ENCODE peak calls at places on chromosomes 7 and 10, in seven cellular contexts. I is GM12878, H is IMR-90, A is K562, O is A549, T is H1, Z is HCT116. C is an unnamed sample.

GRCh38 chr7:120856621-120857352 is 1.2 kb downstream of the TSPAN12 start:
- DNase-seq in H (peak), Z (peak), O (peak), T (no peak), I (peak), A (peak), C (peak)

GRCh38 chr7:33761440-33762080 is 143.8 kb upstream of the BMPER start:
- DNase-seq in O (no peak), Z (no peak), I (no peak), T (no peak), A (no peak), H (no peak), C (no peak)

GRCh38 chr7:140304071-140304799 is 94.1 kb downstream of the SLC37A3 start:
- DNase-seq in O (peak), Z (no peak), T (no peak), A (peak), I (peak), H (peak), C (peak)

GRCh38 chr7:139942686-139943085 is 113.6 kb downstream of the TBXAS1 start:
- DNase-seq in O (no peak), A (no peak), H (peak), T (no peak), Z (no peak), I (no peak), C (no peak)

GRCh38 chr7:140015471-140015970 is 47.2 kb downstream of the PARP12 start:
- DNase-seq in Z (no peak), O (no peak), A (no peak), T (no peak), H (no peak), I (no peak), C (no peak)

GRCh38 chr7:31075006-31075405 is 22.9 kb downstream of the ADCYAP1R1 start:
- DNase-seq in H (no peak), I (no peak), A (no peak), Z (no peak), T (no peak), O (no peak), C (no peak)

GRCh38 chr10:102409604-102410426 is 8.8 kb downstream of the PSD start:
- DNase-seq in I (no peak), H (no peak), T (no peak), Z (no peak), A (no peak), O (no peak), C (no peak)

GRCh38 chr7:92155108-92155755 is 21.0 kb upstream of the CYP51A1 start:
- DNase-seq in T (no peak), A (no peak), H (no peak), I (no peak), Z (no peak), O (no peak), C (no peak)

GRCh38 chr7:42029405-42029804 is 207.6 kb downstream of the GLI3 start:
- DNase-seq in T (no peak), H (no peak), O (no peak), A (no peak), I (no peak), Z (no peak), C (no peak)

GRCh38 chr10:116126239-116126638 is 146.8 kb downstream of the GFRA1 start:
- DNase-seq in Z (no peak), T (no peak), A (no peak), I (no peak), O (no peak), H (no peak), C (no peak)

GRCh38 chr7:74051629-74052410 is 23.8 kb downstream of the ELN start:
- DNase-seq in H (no peak), A (peak), O (peak), Z (peak), T (no peak), I (no peak), C (peak)

GRCh38 chr10:53440641-53441040 is 668.1 kb upstream of the MBL2 start:
- DNase-seq in A (no peak), Z (no peak), I (no peak), H (no peak), O (no peak), T (no peak), C (no peak)

GRCh38 chr10:126736737-126737136 is 66.2 kb upstream of the C10orf90 start:
- DNase-seq in Z (no peak), T (no peak), H (no peak), O (no peak), A (no peak), I (no peak), C (no peak)

GRCh38 chr7:116687801-116688201 is 15.8 kb downstream of the MET start:
- DNase-seq in H (peak), A (no peak), T (no peak), I (no peak), Z (peak), O (peak), C (peak)

GRCh38 chr10:106661767-106662140 is 502.8 kb downstream of the SORCS1 start:
- DNase-seq in A (no peak), Z (no peak), I (no peak), O (no peak), T (no peak), H (no peak), C (no peak)

GRCh38 chr7:102024769-102025391 is 207.5 kb downstream of the CUX1 start:
- DNase-seq in A (no peak), O (peak), Z (no peak), H (no peak), I (no peak), T (no peak), C (peak)

GRCh38 chr7:94423865-94424264 is 29.2 kb downstream of the COL1A2 start:
- DNase-seq in H (peak), T (no peak), O (peak), A (no peak), Z (no peak), I (no peak), C (no peak)

GRCh38 chr10:93749218-93749799 is 8.4 kb upstream of the LGI1 start:
- DNase-seq in Z (no peak), T (peak), H (no peak), A (no peak), O (no peak), I (no peak), C (no peak)

GRCh38 chr7:36775061-36775631 is 50.9 kb upstream of the AOAH start:
- DNase-seq in I (no peak), H (no peak), A (no peak), Z (no peak), O (no peak), T (no peak), C (no peak)

GRCh38 chr10:113381906-113382562 is 170.8 kb upstream of the HABP2 start:
- DNase-seq in A (no peak), O (no peak), I (no peak), T (no peak), H (peak), Z (no peak), C (no peak)

GRCh38 chr10:14056545-14057332 is 274.0 kb downstream of the FRMD4A start:
- DNase-seq in A (no peak), T (peak), I (no peak), Z (no peak), O (no peak), H (peak), C (no peak)

GRCh38 chr10:96334888-96335526 is 23.8 kb downstream of the OPALIN start:
- DNase-seq in I (no peak), H (peak), O (peak), Z (peak), T (no peak), A (peak), C (peak)

GRCh38 chr10:132536241-132536963 is 1.2 kb upstream of the INPP5A start:
- DNase-seq in A (peak), T (no peak), H (no peak), I (no peak), Z (no peak), O (peak), C (no peak)

GRCh38 chr10:62095341-62096071 is 173.1 kb downstream of the RTKN2 start:
- DNase-seq in Z (no peak), A (no peak), I (no peak), O (peak), T (no peak), H (peak), C (peak)

GRCh38 chr7:1758417-1758858 is 88.4 kb downstream of the ELFN1 start:
- DNase-seq in I (no peak), T (no peak), A (peak), H (peak), O (peak), Z (peak), C (peak)

GRCh38 chr10:95247200-95247880 is 43.5 kb downstream of the PDLIM1 start:
- DNase-seq in Z (no peak), I (no peak), O (no peak), T (no peak), H (peak), A (no peak), C (peak)

GRCh38 chr10:43074409-43074808 is 2.5 kb upstream of the RET start:
- DNase-seq in I (no peak), T (no peak), O (no peak), Z (no peak), A (no peak), H (no peak), C (no peak)

GRCh38 chr7:91344248-91344647 is 80.0 kb downstream of the FZD1 start:
- DNase-seq in H (no peak), O (no peak), A (no peak), Z (no peak), I (no peak), T (no peak), C (no peak)

GRCh38 chr10:13707156-13707881 is 120.6 kb downstream of the PRPF18 start:
- DNase-seq in T (peak), A (peak), O (peak), I (no peak), H (peak), Z (no peak), C (peak)

GRCh38 chr7:1538544-1539345 is 8.2 kb downstream of the MAFK start:
- DNase-seq in A (no peak), T (no peak), Z (no peak), O (peak), I (no peak), H (no peak), C (no peak)

GRCh38 chr7:143892527-143893300 is 9.3 kb downstream of the TCAF1 start:
- DNase-seq in O (peak), Z (peak), I (peak), T (no peak), A (peak), H (peak), C (peak)

GRCh38 chr10:78910021-78910420 is 158.7 kb upstream of the ZMIZ1 start:
- DNase-seq in I (no peak), A (no peak), O (no peak), Z (no peak), H (no peak), T (no peak), C (no peak)

GRCh38 chr7:32059289-32060045 is 10.7 kb downstream of the PDE1C start:
- DNase-seq in H (peak), I (no peak), Z (no peak), A (no peak), O (no peak), T (no peak), C (no peak)

GRCh38 chr10:48526371-48526821 is 78.5 kb downstream of the ARHGAP22 start:
- DNase-seq in A (no peak), O (no peak), T (no peak), I (no peak), Z (no peak), H (peak), C (no peak)

GRCh38 chr7:28161319-28161718 is 19.3 kb downstream of the JAZF1 start:
- DNase-seq in T (no peak), I (no peak), Z (no peak), A (no peak), H (no peak), O (no peak), C (no peak)
- TF ChIP-seq CEBPB in T (no peak), I (no peak), Z (no peak), A (no peak), H (no peak), O (no peak), C (no peak)

GRCh38 chr7:151876112-151876898 is 610 bp downstream of the PRKAG2 start:
- DNase-seq in I (no peak), T (no peak), H (no peak), A (no peak), Z (no peak), O (peak), C (no peak)

GRCh38 chr7:151880688-151881087 is 3.8 kb upstream of the PRKAG2 start:
- DNase-seq in T (no peak), A (no peak), I (no peak), O (no peak), Z (no peak), H (no peak), C (no peak)

GRCh38 chr7:151876899-151877777 is at the start of gene PRKAG2:
- DNase-seq in O (peak), Z (no peak), I (no peak), H (no peak), A (no peak), T (no peak), C (no peak)

GRCh38 chr7:151875862-151876111 is 1.1 kb downstream of the PRKAG2 start:
- DNase-seq in A (peak), I (no peak), T (no peak), H (no peak), O (peak), Z (no peak), C (no peak)

GRCh38 chr7:151877911-151878835 is 1.3 kb upstream of the PRKAG2 start:
- DNase-seq in I (no peak), A (no peak), T (no peak), O (no peak), Z (no peak), H (no peak), C (no peak)
- TF ChIP-seq CEBPB in I (no peak), A (no peak), T (no peak), O (no peak), Z (no peak), H (no peak), C (no peak)

DNA sequence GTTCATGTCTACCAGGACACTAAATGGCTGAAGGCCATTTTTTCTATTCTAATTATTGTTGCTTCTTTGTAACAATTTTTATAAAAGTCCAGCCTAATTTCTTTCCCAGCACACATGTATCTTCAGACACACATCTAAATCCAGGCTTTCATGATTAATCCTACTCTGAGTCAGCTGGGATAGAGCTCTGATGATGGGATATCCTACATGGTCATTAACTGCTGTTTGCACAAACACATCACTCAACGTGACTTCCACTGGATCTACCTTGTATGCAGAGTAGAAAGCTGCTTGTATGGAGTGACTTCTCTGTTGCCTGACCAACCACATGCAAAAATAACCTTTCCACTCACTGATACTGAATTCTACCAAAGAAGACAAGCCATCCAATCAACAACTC is 260.9 kb downstream of the AHR start:
- DNase-seq in H (peak), T (no peak), Z (no peak), A (no peak), O (peak), I (no peak), C (no peak)
- TF ChIP-seq CEBPB in H (no peak), T (no peak), Z (no peak), A (no peak), O (no peak), I (no peak), C (no peak)

GRCh38 chr10:35416628-35417625 is 80.6 kb downstream of the CCNY start:
- DNase-seq in O (no peak), Z (no peak), T (no peak), A (no peak), I (no peak), H (peak), C (no peak)
- TF ChIP-seq CEBPB in O (no peak), Z (no peak), T (no peak), A (no peak), I (no peak), H (no peak), C (no peak)

DNA sequence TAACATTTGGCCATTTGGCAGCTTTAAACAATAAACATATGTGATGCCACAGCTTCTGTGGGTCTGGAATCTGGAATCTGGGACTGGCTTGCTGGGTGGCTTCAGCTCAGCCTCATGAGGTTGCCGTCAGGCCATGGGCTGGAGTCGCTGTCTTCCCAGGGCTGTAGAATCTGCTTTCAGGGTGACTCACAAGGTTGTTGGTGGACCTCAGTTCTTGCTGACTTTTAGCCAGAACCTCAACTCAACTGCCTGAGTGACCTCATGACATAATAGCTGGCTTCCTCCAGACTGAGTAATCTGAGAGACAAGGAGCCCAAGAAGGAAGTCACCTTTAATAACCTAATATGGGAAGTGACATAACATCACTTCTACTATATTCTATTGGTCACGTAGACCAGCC is 44.6 kb upstream of the TSPAN13 start:
- DNase-seq in T (no peak), A (no peak), I (no peak), O (peak), H (peak), Z (no peak), C (no peak)
- TF ChIP-seq CEBPB in T (no peak), A (no peak), I (no peak), O (no peak), H (peak), Z (no peak), C (no peak)

DNA sequence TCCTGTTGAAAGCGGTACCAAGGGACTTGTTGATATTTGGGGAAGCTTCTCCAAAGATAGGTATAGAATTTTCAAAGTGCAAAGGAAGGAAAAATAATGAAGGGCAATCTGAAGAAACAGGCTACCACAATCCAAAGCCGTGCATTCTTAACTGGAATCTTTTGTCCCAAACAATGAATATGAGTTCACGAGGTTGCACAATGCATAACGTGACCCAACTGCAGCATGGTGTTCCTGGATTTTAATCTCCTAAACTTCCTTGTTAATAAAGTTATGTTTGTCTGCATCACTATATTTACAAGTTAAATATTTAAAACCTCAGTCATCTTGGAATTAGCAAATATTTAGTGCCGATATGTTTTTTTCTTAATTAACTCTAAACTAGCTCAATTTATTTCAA is 203.7 kb downstream of the WDR11 start:
- DNase-seq in O (no peak), A (no peak), H (no peak), I (no peak), Z (no peak), T (no peak), C (no peak)
- TF ChIP-seq CEBPB in O (no peak), A (no peak), H (no peak), I (no peak), Z (no peak), T (no peak), C (no peak)

DNA sequence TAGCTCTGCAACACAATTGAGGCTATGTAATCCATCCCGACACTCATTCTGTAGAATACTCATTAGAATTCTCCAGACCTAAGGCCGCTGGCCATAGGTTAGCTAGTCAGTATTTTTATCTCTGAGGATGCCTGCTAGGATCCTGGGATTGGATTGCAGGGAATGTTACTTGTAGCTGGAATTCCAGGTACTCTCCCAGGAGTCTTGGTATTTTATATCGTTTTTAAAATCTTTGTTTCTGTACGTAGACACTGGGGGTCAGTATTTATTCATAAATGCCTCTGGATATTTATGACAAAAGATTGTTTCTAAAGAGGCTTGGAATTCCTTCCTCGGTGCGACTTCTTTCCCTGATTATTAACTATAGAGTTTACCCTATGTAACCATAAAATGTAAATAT is 40.1 kb downstream of the BPGM start:
- DNase-seq in A (no peak), T (no peak), I (no peak), H (peak), O (peak), Z (no peak), C (no peak)
- TF ChIP-seq CEBPB in A (no peak), T (no peak), I (no peak), H (no peak), O (no peak), Z (no peak), C (no peak)

DNA sequence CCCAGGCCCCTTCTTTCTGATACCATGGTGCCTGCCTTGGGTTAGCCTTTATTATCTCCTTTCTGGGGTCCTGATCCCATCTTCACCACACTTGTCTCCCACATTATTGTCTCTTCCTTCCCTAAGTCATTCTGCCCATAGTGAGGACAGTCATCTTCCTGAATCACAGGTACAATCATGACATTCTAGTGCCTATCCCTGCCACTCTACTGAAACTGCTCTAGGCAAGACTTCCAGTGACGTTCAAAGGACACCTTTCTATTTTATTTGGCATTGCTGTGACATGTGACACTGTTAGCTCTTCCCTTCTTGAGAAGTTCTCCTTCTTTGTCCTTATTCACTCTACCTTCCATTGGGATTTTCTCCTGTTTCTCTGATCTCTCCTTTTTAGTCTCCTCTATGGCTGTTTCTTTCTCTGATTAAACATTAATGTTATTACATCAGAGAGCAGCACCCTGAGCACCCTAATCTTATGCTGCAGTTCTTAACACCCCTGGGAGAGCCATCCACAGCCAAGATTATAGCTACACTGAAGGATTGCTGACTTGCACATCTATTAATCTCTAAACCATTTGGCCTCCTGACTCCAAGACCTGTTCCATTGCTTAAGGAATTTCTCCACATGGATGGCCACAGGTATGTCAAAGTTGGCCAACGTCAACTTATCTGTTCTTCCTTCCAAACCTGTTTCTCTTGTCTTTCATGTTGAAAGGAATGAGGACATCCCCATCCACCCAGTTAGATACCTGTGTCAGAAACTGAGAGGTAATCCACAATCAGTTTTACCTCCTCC is 10.9 kb downstream of the MACC1 start:
- DNase-seq in O (no peak), A (no peak), Z (no peak), I (no peak), T (no peak), H (no peak), C (no peak)
- TF ChIP-seq CEBPB in O (no peak), A (no peak), Z (no peak), I (no peak), T (no peak), H (no peak), C (no peak)

GRCh38 chr7:22812350-22812749 is 10.3 kb downstream of the TOMM7 start:
- DNase-seq in I (no peak), T (no peak), A (no peak), H (no peak), Z (no peak), O (no peak), C (no peak)
- TF ChIP-seq CEBPB in I (no peak), T (no peak), A (no peak), H (no peak), Z (no peak), O (no peak), C (no peak)

C was measured in HepG2.